ENCODE peak calls at places on chromosomes 6 and 20, in six cellular contexts. A is stimulated activated naive CD8-positive, alpha-beta T cell treated with anti-CD3 and anti-CD28 coated beads, Interleukin-15, amount 100 ng/mL, for 72 hours; K is T-helper 2 cell; T is amniotic stem cell; E is endothelial cell of umbilical vein; L is foreskin fibroblast. P is an unnamed sample.

GRCh38 chr6:44452725-44453124 is 65.2 kb downstream of the CDC5L start:
- DNase-seq in A (no peak), K (no peak), T (peak; percentile 20), E (peak; percentile 20), L (peak; percentile 87), P (peak; percentile 50)

GRCh38 chr20:61126369-61127195 is 125.5 kb upstream of the CDH4 start:
- DNase-seq in A (no peak), K (no peak), T (no peak), E (no peak), L (no peak), P (no peak)

GRCh38 chr6:128807577-128807976 is 75.4 kb upstream of the LAMA2 start:
- DNase-seq in A (no peak), K (no peak), T (no peak), E (peak; percentile 62), L (peak; percentile 10), P (peak; percentile 12)

GRCh38 chr6:37024665-37025337 is 19.3 kb downstream of the FGD2 start:
- DNase-seq in A (peak; percentile 77), K (no peak), T (no peak), E (no peak), L (peak; percentile 14), P (no peak)

GRCh38 chr6:105603779-105604592 is 201.1 kb upstream of the PREP start:
- DNase-seq in A (no peak), K (no peak), T (no peak), E (no peak), L (peak; percentile 52), P (peak; percentile 83)

GRCh38 chr6:46130665-46131064 is 876 bp downstream of the ENPP4 start:
- DNase-seq in A (no peak), K (no peak), T (no peak), E (peak; percentile 4), L (no peak), P (no peak)

GRCh38 chr6:138692978-138693909 is 80.3 kb upstream of the CCDC28A start:
- DNase-seq in A (peak; percentile 40), K (peak; percentile 38), T (no peak), E (peak; percentile 64), L (peak; percentile 52), P (no peak)

GRCh38 chr6:16721977-16722376 is 39.3 kb downstream of the ATXN1 start:
- DNase-seq in A (no peak), K (no peak), T (no peak), E (peak; percentile 55), L (no peak), P (no peak)

GRCh38 chr6:157323924-157324276 is 581 bp upstream of the TMEM242 start:
- DNase-seq in A (peak; percentile 32), K (no peak), T (no peak), E (peak; percentile 89), L (peak; percentile 87), P (peak; percentile 43)

GRCh38 chr6:91678679-91679078 is 1091.8 kb upstream of the MAP3K7 start:
- DNase-seq in A (no peak), K (no peak), T (no peak), E (no peak), L (no peak), P (no peak)

GRCh38 chr6:36491378-36491965 is 48.7 kb downstream of the KCTD20 start:
- DNase-seq in A (no peak), K (no peak), T (no peak), E (no peak), L (no peak), P (no peak)

GRCh38 chr6:125421853-125422252 is 120.1 kb upstream of the HDDC2 start:
- DNase-seq in A (no peak), K (no peak), T (no peak), E (peak; percentile 22), L (no peak), P (no peak)

GRCh38 chr20:2749951-2750342 is 50.5 kb downstream of the CPXM1 start:
- DNase-seq in A (no peak), K (no peak), T (no peak), E (no peak), L (no peak), P (no peak)

GRCh38 chr6:53723331-53723730 is 57.8 kb upstream of the KLHL31 start:
- DNase-seq in A (no peak), K (no peak), T (no peak), E (no peak), L (no peak), P (no peak)

GRCh38 chr6:98669371-98669770 is 165.0 kb upstream of the POU3F2 start:
- DNase-seq in A (no peak), K (no peak), T (no peak), E (no peak), L (no peak), P (no peak)

GRCh38 chr20:46773680-46774079 is 64.2 kb downstream of the SLC2A10 start:
- DNase-seq in A (no peak), K (no peak), T (no peak), E (no peak), L (no peak), P (no peak)

GRCh38 chr6:44535446-44535845 is 147.9 kb downstream of the CDC5L start:
- DNase-seq in A (no peak), K (no peak), T (no peak), E (no peak), L (no peak), P (no peak)

GRCh38 chr6:35728663-35729348 is 8.0 kb upstream of the ARMC12 start:
- DNase-seq in A (peak; percentile 66), K (peak; percentile 16), T (no peak), E (no peak), L (no peak), P (no peak)

GRCh38 chr6:85405175-85405852 is 44.6 kb upstream of the NT5E start:
- DNase-seq in A (no peak), K (no peak), T (no peak), E (no peak), L (no peak), P (no peak)

GRCh38 chr6:11425431-11425871 is 112.1 kb upstream of the TMEM170B start:
- DNase-seq in A (no peak), K (no peak), T (no peak), E (no peak), L (no peak), P (no peak)

GRCh38 chr6:46135176-46135575 is 5.4 kb downstream of the ENPP4 start:
- DNase-seq in A (no peak), K (no peak), T (no peak), E (no peak), L (no peak), P (no peak)

GRCh38 chr6:130167655-130168054 is 55.1 kb downstream of the SAMD3 start:
- DNase-seq in A (no peak), K (no peak), T (no peak), E (no peak), L (peak; percentile 31), P (peak; percentile 5)

GRCh38 chr6:25122001-25122400 is 157.2 kb upstream of the CARMIL1 start:
- DNase-seq in A (no peak), K (no peak), T (peak; percentile 8), E (peak; percentile 84), L (no peak), P (peak; percentile 19)

GRCh38 chr6:36594816-36595167 is 630 bp downstream of the SRSF3 start:
- DNase-seq in A (no peak), K (no peak), T (no peak), E (no peak), L (no peak), P (no peak)

GRCh38 chr6:121592955-121593665 is 157.7 kb downstream of the GJA1 start:
- DNase-seq in A (no peak), K (no peak), T (no peak), E (no peak), L (peak; percentile 9), P (no peak)

GRCh38 chr6:105810105-105810921 is 275.8 kb upstream of the PRDM1 start:
- DNase-seq in A (peak; percentile 49), K (peak; percentile 3), T (peak; percentile 50), E (peak; percentile 43), L (peak; percentile 97), P (peak; percentile 76)

GRCh38 chr20:33894798-33895197 is 83.7 kb downstream of the CHMP4B start:
- DNase-seq in A (no peak), K (no peak), T (no peak), E (no peak), L (peak; percentile 20), P (no peak)

GRCh38 chr20:53578492-53579222 is 15.0 kb downstream of the ZNF217 start:
- DNase-seq in A (peak; percentile 65), K (peak; percentile 72), T (peak; percentile 77), E (peak; percentile 90), L (peak; percentile 71), P (peak; percentile 84)

GRCh38 chr6:129030231-129030630 is 147.3 kb downstream of the LAMA2 start:
- DNase-seq in A (no peak), K (no peak), T (no peak), E (no peak), L (peak; percentile 33), P (no peak)

GRCh38 chr6:130615816-130616215 is 211.4 kb upstream of the SMLR1 start:
- DNase-seq in A (no peak), K (no peak), T (no peak), E (no peak), L (no peak), P (no peak)

GRCh38 chr6:77324851-77325250 is 138.4 kb downstream of the HTR1B start:
- DNase-seq in A (no peak), K (no peak), T (no peak), E (no peak), L (no peak), P (no peak)

GRCh38 chr6:63598251-63599036 is 26.2 kb downstream of the LOC128125822 start:
- DNase-seq in A (peak; percentile 81), K (peak; percentile 59), T (no peak), E (peak; percentile 73), L (peak; percentile 29), P (peak; percentile 26)

GRCh38 chr6:4518506-4518905 is 257.7 kb upstream of the CDYL start:
- DNase-seq in A (no peak), K (no peak), T (peak; percentile 21), E (no peak), L (peak; percentile 8), P (peak; percentile 19)

GRCh38 chr20:1267161-1267560 is 1.1 kb downstream of the SNPH start:
- DNase-seq in A (no peak), K (no peak), T (no peak), E (no peak), L (no peak), P (no peak)

GRCh38 chr20:1809611-1810510 is 85.3 kb upstream of the SIRPA start:
- DNase-seq in A (no peak), K (no peak), T (peak; percentile 9), E (peak; percentile 44), L (peak; percentile 51), P (no peak)

GRCh38 chr6:156809446-156810178 is 32.4 kb downstream of the ARID1B start:
- DNase-seq in A (no peak), K (no peak), T (no peak), E (no peak), L (no peak), P (no peak)

GRCh38 chr20:13102237-13102636 is 93.5 kb downstream of the SPTLC3 start:
- DNase-seq in A (no peak), K (no peak), T (no peak), E (no peak), L (no peak), P (no peak)

GRCh38 chr6:21608610-21609009 is 15.1 kb downstream of the SOX4 start:
- DNase-seq in A (no peak), K (no peak), T (no peak), E (no peak), L (no peak), P (no peak)